ENCODE peak calls at places on chromosomes 12 and 14, in nine cellular contexts. Q is endothelial cell of umbilical vein, U is activated T-helper 1 cell treated with Interleukin-2 at 50 U/mL for 16 hours, I is endothelial cell, D is fibroblast of villous mesenchyme, F is fibroblast of the aortic adventitia, H is astrocyte of the cerebellum, N is HTR-8/SVneo, A is C1 segment of cervical spinal cord. R is an unnamed sample.

GRCh38 chr12:49428652-49429549 is 61.6 kb downstream of the SPATS2 start:
- DNase-seq in I (no peak), Q (peak), D (peak), N (peak), H (peak), F (peak), U (no peak), A (no peak), R (peak)

GRCh38 chr12:122867701-122868461 is 28.0 kb downstream of the VPS37B start:
- DNase-seq in A (no peak), Q (peak), U (no peak), D (peak), F (no peak), I (peak), H (no peak), N (no peak), R (no peak)

GRCh38 chr14:101900253-101900652 is 64.1 kb upstream of the DYNC1H1 start:
- DNase-seq in D (no peak), H (no peak), F (no peak), I (no peak), U (no peak), N (no peak), Q (no peak), A (no peak), R (no peak)

GRCh38 chr14:99004112-99004511 is 267.9 kb downstream of the BCL11B start:
- DNase-seq in F (no peak), N (no peak), U (no peak), I (no peak), H (no peak), D (no peak), A (no peak), Q (no peak), R (no peak)

GRCh38 chr12:94872007-94872653 is 131.4 kb downstream of the NDUFA12 start:
- DNase-seq in Q (no peak), F (no peak), U (no peak), H (no peak), N (no peak), A (no peak), D (no peak), I (no peak), R (no peak)

GRCh38 chr12:108418162-108418561 is 79.1 kb upstream of the CMKLR1 start:
- DNase-seq in D (no peak), U (no peak), F (no peak), I (no peak), N (no peak), H (no peak), A (no peak), Q (no peak), R (no peak)

GRCh38 chr12:55724226-55724939 is 4.2 kb downstream of the RDH5 start:
- DNase-seq in H (no peak), F (peak), U (peak), D (peak), I (peak), A (peak), Q (peak), N (no peak), R (peak)

GRCh38 chr14:39365354-39365753 is 66.9 kb downstream of the FBXO33 start:
- DNase-seq in Q (no peak), U (no peak), N (no peak), I (no peak), H (no peak), A (no peak), D (no peak), F (no peak), R (no peak)

GRCh38 chr12:52952082-52952801 is 3.3 kb downstream of the KRT18 start:
- DNase-seq in A (no peak), F (peak), N (no peak), H (no peak), D (no peak), Q (no peak), I (no peak), U (no peak), R (no peak)

GRCh38 chr14:39034481-39035296 is 68.3 kb downstream of the SEC23A start:
- DNase-seq in F (no peak), H (no peak), U (no peak), I (peak), N (no peak), Q (peak), D (no peak), A (no peak), R (no peak)

GRCh38 chr14:64186231-64187129 is 107.7 kb downstream of the ESR2 start:
- DNase-seq in N (no peak), U (no peak), F (no peak), D (no peak), A (no peak), H (no peak), I (no peak), Q (no peak), R (no peak)

GRCh38 chr14:100884456-100884855 is 19.1 kb downstream of the RTL1 start:
- DNase-seq in N (no peak), U (no peak), A (no peak), H (no peak), F (no peak), I (no peak), Q (no peak), D (no peak), R (no peak)

GRCh38 chr14:57512221-57512620 is 18.6 kb upstream of the CCDC198 start:
- DNase-seq in U (no peak), H (no peak), D (peak), A (no peak), I (no peak), Q (no peak), F (no peak), N (no peak), R (no peak)

GRCh38 chr14:90831821-90832220 is 15.6 kb upstream of the TTC7B start:
- DNase-seq in N (no peak), A (no peak), D (no peak), H (no peak), F (no peak), U (no peak), I (no peak), Q (no peak), R (no peak)

R was measured in foreskin fibroblast.